ENCODE peak calls at places on chromosomes 7 and 10, in six cellular contexts. C is stomach; V is hypothalamus; P is BJ; T is activated T-cell treated with anti-CD3 and anti-CD28 coated beads, Interleukin-2, amount 50 U/mL, for 72 hours; O is activated T-helper 1 cell treated with anti-CD3 and anti-CD28 coated beads, Interleukin-12 subunit alpha, Interleukin-12 subunit beta, Interleukin-2, Interleukin-4 antibody, amounts not matched to agents 30 ng/mL and 10 ng/mL and 1 ng/mL, durations not matched to agents 14 hours and 24 hours and 36 hours. Y is an unnamed sample.

GRCh38 chr10:90288403-90288933 is 569.4 kb downstream of the HTR7 start:
- DNase-seq in O (no peak), C (no peak), T (no peak), P (no peak), V (no peak), Y (no peak)

GRCh38 chr10:76394707-76395042 is 963.3 kb downstream of the LRMDA start:
- DNase-seq in C (no peak), O (no peak), V (no peak), P (no peak), T (no peak), Y (no peak)

GRCh38 chr7:84412161-84412969 is 217.8 kb upstream of the SEMA3A start:
- DNase-seq in O (no peak), P (peak; percentile 98), V (no peak), C (no peak), T (no peak), Y (no peak)

GRCh38 chr7:73703985-73704639 is 15.4 kb downstream of the STX1A start:
- DNase-seq in T (peak; percentile 45), P (no peak), V (peak; percentile 1), C (peak; percentile 57), O (peak; percentile 16), Y (no peak)

GRCh38 chr7:77383333-77383740 is 32.8 kb downstream of the GSAP start:
- DNase-seq in O (no peak), V (no peak), T (no peak), P (no peak), C (no peak), Y (no peak)

GRCh38 chr10:71285180-71285545 is 33.9 kb upstream of the SLC29A3 start:
- DNase-seq in C (peak; percentile 44), O (no peak), T (peak; percentile 33), P (no peak), V (no peak), Y (no peak)

GRCh38 chr7:44884553-44885393 is 557 bp downstream of the PURB start:
- DNase-seq in C (peak; percentile 55), T (peak; percentile 71), O (peak; percentile 51), V (no peak), P (no peak), Y (peak; percentile 51)

GRCh38 chr7:28114056-28114455 is 66.5 kb downstream of the JAZF1 start:
- DNase-seq in O (no peak), T (no peak), C (no peak), P (no peak), V (no peak), Y (no peak)

GRCh38 chr7:115748123-115748738 is 282.3 kb downstream of the TFEC start:
- DNase-seq in P (no peak), T (no peak), O (no peak), C (no peak), V (no peak), Y (no peak)

GRCh38 chr7:117755136-117755535 is 118.1 kb downstream of the CTTNBP2 start:
- DNase-seq in O (no peak), P (no peak), T (no peak), C (no peak), V (no peak), Y (no peak)

GRCh38 chr10:80460399-80461207 is 6.5 kb downstream of the TSPAN14 start:
- DNase-seq in V (no peak), P (no peak), O (no peak), C (peak; percentile 89), T (no peak), Y (no peak)

GRCh38 chr7:125383324-125383723 is 453.7 kb upstream of the POT1 start:
- DNase-seq in T (no peak), P (no peak), C (no peak), O (no peak), V (no peak), Y (no peak)

GRCh38 chr7:725223-726005 is 1.1 kb upstream of the DNAAF5 start:
- DNase-seq in T (no peak), O (no peak), V (no peak), P (no peak), C (no peak), Y (no peak)

GRCh38 chr10:24208661-24209420 is at the start of gene KIAA1217:
- DNase-seq in P (no peak), C (peak; percentile 39), O (peak; percentile 1), V (no peak), T (peak; percentile 13), Y (no peak)

Y was measured in anterior cingulate cortex.